ENCODE peak calls at places on chromosomes 11 and 22, in seven cellular contexts. One of them, this sample, is unnamed.

GRCh38 chr11:18775492-18776292 is 15.9 kb downstream of the PTPN5 start:
- DNase-seq in GM04504: no peak
- DNase-seq in SHP77: no peak
- DNase-seq in CD4-positive, CD25-positive, alpha-beta regulatory T cell: peak; percentile 9
- DNase-seq in left ventricle myocardium inferior: peak; percentile 28
- DNase-seq in bronchial epithelial cell: peak; percentile 56
- DNase-seq in T-helper 2 cell: no peak
- DNase-seq in this sample: peak; percentile 77

GRCh38 chr11:123246749-123247497 is 51.9 kb upstream of the CLMP start:
- DNase-seq in T-helper 2 cell: peak; percentile 48
- DNase-seq in left ventricle myocardium inferior: peak; percentile 77
- DNase-seq in SHP77: peak; percentile 68
- DNase-seq in GM04504: peak; percentile 57
- DNase-seq in CD4-positive, CD25-positive, alpha-beta regulatory T cell: peak; percentile 62
- DNase-seq in bronchial epithelial cell: peak; percentile 61
- DNase-seq in this sample: peak; percentile 72

GRCh38 chr22:41146573-41146972 is 54.2 kb downstream of the EP300 start:
- DNase-seq in left ventricle myocardium inferior: no peak
- DNase-seq in bronchial epithelial cell: no peak
- DNase-seq in SHP77: no peak
- DNase-seq in GM04504: no peak
- DNase-seq in CD4-positive, CD25-positive, alpha-beta regulatory T cell: no peak
- DNase-seq in T-helper 2 cell: no peak
- DNase-seq in this sample: no peak

GRCh38 chr11:122656073-122656630 is 630 bp downstream of the UBASH3B start:
- DNase-seq in SHP77: no peak
- DNase-seq in CD4-positive, CD25-positive, alpha-beta regulatory T cell: peak; percentile 30
- DNase-seq in bronchial epithelial cell: peak; percentile 44
- DNase-seq in T-helper 2 cell: peak; percentile 34
- DNase-seq in GM04504: peak; percentile 45
- DNase-seq in left ventricle myocardium inferior: peak; percentile 35
- DNase-seq in this sample: peak; percentile 68

GRCh38 chr11:116730568-116730967 is 42.2 kb downstream of the BUD13 start:
- DNase-seq in T-helper 2 cell: no peak
- DNase-seq in CD4-positive, CD25-positive, alpha-beta regulatory T cell: no peak
- DNase-seq in SHP77: no peak
- DNase-seq in GM04504: no peak
- DNase-seq in left ventricle myocardium inferior: peak; percentile 28
- DNase-seq in bronchial epithelial cell: no peak
- DNase-seq in this sample: no peak

GRCh38 chr11:68831124-68831523 is 10.6 kb downstream of the CPT1A start:
- DNase-seq in left ventricle myocardium inferior: no peak
- DNase-seq in bronchial epithelial cell: no peak
- DNase-seq in T-helper 2 cell: no peak
- DNase-seq in SHP77: no peak
- DNase-seq in GM04504: no peak
- DNase-seq in CD4-positive, CD25-positive, alpha-beta regulatory T cell: no peak
- DNase-seq in this sample: peak; percentile 85

GRCh38 chr11:100883860-100884259 is 196.8 kb downstream of the ARHGAP42 start:
- DNase-seq in T-helper 2 cell: no peak
- DNase-seq in SHP77: no peak
- DNase-seq in GM04504: no peak
- DNase-seq in CD4-positive, CD25-positive, alpha-beta regulatory T cell: no peak
- DNase-seq in left ventricle myocardium inferior: no peak
- DNase-seq in bronchial epithelial cell: no peak
- DNase-seq in this sample: no peak

GRCh38 chr11:61056566-61056965 is 45.7 kb upstream of the CD5 start:
- DNase-seq in left ventricle myocardium inferior: no peak
- DNase-seq in GM04504: no peak
- DNase-seq in bronchial epithelial cell: no peak
- DNase-seq in CD4-positive, CD25-positive, alpha-beta regulatory T cell: no peak
- DNase-seq in SHP77: no peak
- DNase-seq in T-helper 2 cell: no peak
- DNase-seq in this sample: no peak

GRCh38 chr11:118530180-118530682 is 761 bp upstream of the TMEM25 start:
- DNase-seq in GM04504: no peak
- DNase-seq in bronchial epithelial cell: peak; percentile 14
- DNase-seq in SHP77: no peak
- DNase-seq in CD4-positive, CD25-positive, alpha-beta regulatory T cell: no peak
- DNase-seq in left ventricle myocardium inferior: no peak
- DNase-seq in T-helper 2 cell: no peak
- DNase-seq in this sample: peak; percentile 34

GRCh38 chr22:22655452-22656108 is 11.2 kb downstream of the GGTLC2 start:
- DNase-seq in bronchial epithelial cell: no peak
- DNase-seq in T-helper 2 cell: no peak
- DNase-seq in SHP77: no peak
- DNase-seq in left ventricle myocardium inferior: no peak
- DNase-seq in GM04504: no peak
- DNase-seq in CD4-positive, CD25-positive, alpha-beta regulatory T cell: no peak
- DNase-seq in this sample: no peak

GRCh38 chr22:37514526-37515051 is 4.6 kb downstream of the CARD10 start:
- DNase-seq in T-helper 2 cell: no peak
- DNase-seq in bronchial epithelial cell: no peak
- DNase-seq in CD4-positive, CD25-positive, alpha-beta regulatory T cell: no peak
- DNase-seq in GM04504: no peak
- DNase-seq in SHP77: peak; percentile 39
- DNase-seq in left ventricle myocardium inferior: no peak
- DNase-seq in this sample: peak; percentile 42

GRCh38 chr11:17387811-17388210 is 648 bp downstream of the KCNJ11 start:
- DNase-seq in bronchial epithelial cell: no peak
- DNase-seq in GM04504: no peak
- DNase-seq in SHP77: no peak
- DNase-seq in CD4-positive, CD25-positive, alpha-beta regulatory T cell: no peak
- DNase-seq in left ventricle myocardium inferior: no peak
- DNase-seq in T-helper 2 cell: no peak
- DNase-seq in this sample: no peak

GRCh38 chr22:27669798-27670599 is 131.6 kb downstream of the MN1 start:
- DNase-seq in T-helper 2 cell: no peak
- DNase-seq in CD4-positive, CD25-positive, alpha-beta regulatory T cell: no peak
- DNase-seq in SHP77: no peak
- DNase-seq in bronchial epithelial cell: no peak
- DNase-seq in left ventricle myocardium inferior: no peak
- DNase-seq in GM04504: no peak
- DNase-seq in this sample: no peak

GRCh38 chr11:19018901-19019300 is 41.6 kb downstream of the MRGPRX2 start:
- DNase-seq in left ventricle myocardium inferior: no peak
- DNase-seq in bronchial epithelial cell: peak; percentile 33
- DNase-seq in CD4-positive, CD25-positive, alpha-beta regulatory T cell: no peak
- DNase-seq in T-helper 2 cell: no peak
- DNase-seq in GM04504: no peak
- DNase-seq in SHP77: no peak
- DNase-seq in this sample: no peak

GRCh38 chr11:114307524-114308203 is 11.5 kb downstream of the NNMT start:
- DNase-seq in left ventricle myocardium inferior: peak; percentile 45
- DNase-seq in bronchial epithelial cell: no peak
- DNase-seq in T-helper 2 cell: no peak
- DNase-seq in GM04504: peak; percentile 88
- DNase-seq in CD4-positive, CD25-positive, alpha-beta regulatory T cell: no peak
- DNase-seq in SHP77: no peak
- DNase-seq in this sample: peak; percentile 61

GRCh38 chr22:22210375-22210774 is 34.2 kb upstream of the VPREB1 start:
- DNase-seq in bronchial epithelial cell: peak; percentile 95
- DNase-seq in T-helper 2 cell: no peak
- DNase-seq in SHP77: no peak
- DNase-seq in GM04504: no peak
- DNase-seq in CD4-positive, CD25-positive, alpha-beta regulatory T cell: no peak
- DNase-seq in left ventricle myocardium inferior: no peak
- DNase-seq in this sample: no peak

GRCh38 chr11:88246680-88247079 is 71.4 kb upstream of the RAB38 start:
- DNase-seq in SHP77: no peak
- DNase-seq in GM04504: peak; percentile 91
- DNase-seq in CD4-positive, CD25-positive, alpha-beta regulatory T cell: no peak
- DNase-seq in T-helper 2 cell: no peak
- DNase-seq in bronchial epithelial cell: peak; percentile 92
- DNase-seq in left ventricle myocardium inferior: no peak
- DNase-seq in this sample: no peak

GRCh38 chr11:128898580-128899344 is 7.6 kb downstream of the KCNJ5 start:
- DNase-seq in CD4-positive, CD25-positive, alpha-beta regulatory T cell: no peak
- DNase-seq in SHP77: no peak
- DNase-seq in bronchial epithelial cell: no peak
- DNase-seq in GM04504: no peak
- DNase-seq in T-helper 2 cell: no peak
- DNase-seq in left ventricle myocardium inferior: no peak
- DNase-seq in this sample: no peak

This sample was measured in mucosa of descending colon.